ENCODE peak calls at places on chromosome 21, in ten cellular contexts. One of them, this sample, is unnamed.
A peak's percentile ranks its signal among the peaks of the same experiment; 100 is the strongest.

GRCh38 chr21:32334980-32335471 is 36.4 kb downstream of the MRAP start:
- DNase-seq in NB4: no peak
- DNase-seq in tibial nerve: no peak
- DNase-seq in body of pancreas: no peak
- DNase-seq in GM12892: no peak
- DNase-seq in uterus: no peak
- DNase-seq in Peyer's patch: no peak
- DNase-seq in A549: no peak
- DNase-seq in IMR-90: no peak
- DNase-seq in breast epithelium: no peak
- DNase-seq in this sample: no peak

GRCh38 chr21:40377135-40377534 is 469.8 kb downstream of the DSCAM start:
- DNase-seq in NB4: no peak
- DNase-seq in tibial nerve: no peak
- DNase-seq in body of pancreas: no peak
- DNase-seq in GM12892: no peak
- DNase-seq in uterus: no peak
- DNase-seq in Peyer's patch: no peak
- DNase-seq in A549: no peak
- DNase-seq in IMR-90: no peak
- DNase-seq in breast epithelium: no peak
- DNase-seq in this sample: no peak

GRCh38 chr21:32190491-32191144 is 88.2 kb downstream of the MIS18A start:
- DNase-seq in NB4: no peak
- DNase-seq in tibial nerve: no peak
- DNase-seq in body of pancreas: no peak
- DNase-seq in GM12892: no peak
- DNase-seq in uterus: no peak
- DNase-seq in Peyer's patch: no peak
- DNase-seq in A549: no peak
- DNase-seq in IMR-90: no peak
- DNase-seq in breast epithelium: no peak
- DNase-seq in this sample: no peak

GRCh38 chr21:27244356-27244755 is 277.5 kb upstream of the ADAMTS5 start:
- DNase-seq in NB4: no peak
- DNase-seq in tibial nerve: no peak
- DNase-seq in body of pancreas: no peak
- DNase-seq in GM12892: no peak
- DNase-seq in uterus: no peak
- DNase-seq in Peyer's patch: no peak
- DNase-seq in A549: no peak
- DNase-seq in IMR-90: peak; percentile 15
- DNase-seq in breast epithelium: no peak
- DNase-seq in this sample: no peak

GRCh38 chr21:46060596-46061061 is 37.3 kb upstream of the COL6A2 start:
- DNase-seq in NB4: peak; percentile 38
- DNase-seq in tibial nerve: peak; percentile 77
- DNase-seq in body of pancreas: peak; percentile 41
- DNase-seq in GM12892: no peak
- DNase-seq in uterus: peak; percentile 88
- DNase-seq in Peyer's patch: peak; percentile 47
- DNase-seq in A549: peak; percentile 48
- DNase-seq in IMR-90: peak; percentile 100
- DNase-seq in breast epithelium: no peak
- DNase-seq in this sample: no peak

GRCh38 chr21:19510057-19510456 is 1106.5 kb upstream of the TMPRSS15 start:
- DNase-seq in NB4: no peak
- DNase-seq in tibial nerve: no peak
- DNase-seq in body of pancreas: no peak
- DNase-seq in GM12892: no peak
- DNase-seq in uterus: no peak
- DNase-seq in Peyer's patch: no peak
- DNase-seq in A549: no peak
- DNase-seq in IMR-90: no peak
- DNase-seq in breast epithelium: no peak
- DNase-seq in this sample: no peak

GRCh38 chr21:42731264-42732032 is 78.0 kb downstream of the PDE9A start:
- DNase-seq in NB4: no peak
- DNase-seq in tibial nerve: no peak
- DNase-seq in body of pancreas: peak; percentile 48
- DNase-seq in GM12892: no peak
- DNase-seq in uterus: no peak
- DNase-seq in Peyer's patch: peak; percentile 92
- DNase-seq in A549: no peak
- DNase-seq in IMR-90: no peak
- DNase-seq in breast epithelium: no peak
- DNase-seq in this sample: no peak

GRCh38 chr21:46000182-46000730 is 18.7 kb downstream of the COL6A1 start:
- DNase-seq in NB4: no peak
- DNase-seq in tibial nerve: no peak
- DNase-seq in body of pancreas: no peak
- DNase-seq in GM12892: no peak
- DNase-seq in uterus: peak; percentile 33
- DNase-seq in Peyer's patch: peak; percentile 41
- DNase-seq in A549: no peak
- DNase-seq in IMR-90: no peak
- DNase-seq in breast epithelium: peak; percentile 36
- DNase-seq in this sample: no peak

GRCh38 chr21:34761758-34762330 is 93.0 kb downstream of the CLIC6 start:
- DNase-seq in NB4: no peak
- DNase-seq in tibial nerve: no peak
- DNase-seq in body of pancreas: no peak
- DNase-seq in GM12892: no peak
- DNase-seq in uterus: no peak
- DNase-seq in Peyer's patch: no peak
- DNase-seq in A549: no peak
- DNase-seq in IMR-90: no peak
- DNase-seq in breast epithelium: no peak
- DNase-seq in this sample: no peak

GRCh38 chr21:43603641-43604504 is 55.4 kb downstream of the HSF2BP start:
- DNase-seq in NB4: peak; percentile 15
- DNase-seq in tibial nerve: no peak
- DNase-seq in body of pancreas: no peak
- DNase-seq in GM12892: no peak
- DNase-seq in uterus: no peak
- DNase-seq in Peyer's patch: no peak
- DNase-seq in A549: peak; percentile 44
- DNase-seq in IMR-90: peak; percentile 67
- DNase-seq in breast epithelium: no peak
- DNase-seq in this sample: peak; percentile 26

GRCh38 chr21:17901458-17902092 is 82.4 kb upstream of the C21orf91 start:
- DNase-seq in NB4: peak; percentile 2
- DNase-seq in tibial nerve: no peak
- DNase-seq in body of pancreas: no peak
- DNase-seq in GM12892: no peak
- DNase-seq in uterus: no peak
- DNase-seq in Peyer's patch: no peak
- DNase-seq in A549: no peak
- DNase-seq in IMR-90: peak; percentile 10
- DNase-seq in breast epithelium: no peak
- DNase-seq in this sample: no peak

GRCh38 chr21:28858424-28858823 is 134.3 kb downstream of the LTN1 start:
- DNase-seq in NB4: no peak
- DNase-seq in tibial nerve: no peak
- DNase-seq in body of pancreas: no peak
- DNase-seq in GM12892: no peak
- DNase-seq in uterus: no peak
- DNase-seq in Peyer's patch: no peak
- DNase-seq in A549: no peak
- DNase-seq in IMR-90: no peak
- DNase-seq in breast epithelium: no peak
- DNase-seq in this sample: no peak

GRCh38 chr21:34813266-34813886 is 144.6 kb downstream of the CLIC6 start:
- DNase-seq in NB4: peak; percentile 28
- DNase-seq in tibial nerve: no peak
- DNase-seq in body of pancreas: no peak
- DNase-seq in GM12892: no peak
- DNase-seq in uterus: no peak
- DNase-seq in Peyer's patch: no peak
- DNase-seq in A549: peak; percentile 60
- DNase-seq in IMR-90: peak; percentile 90
- DNase-seq in breast epithelium: no peak
- DNase-seq in this sample: no peak

GRCh38 chr21:27802816-27803475 is 836.1 kb upstream of the ADAMTS5 start:
- DNase-seq in NB4: peak; percentile 39
- DNase-seq in tibial nerve: peak; percentile 35
- DNase-seq in body of pancreas: peak; percentile 38
- DNase-seq in GM12892: no peak
- DNase-seq in uterus: peak; percentile 26
- DNase-seq in Peyer's patch: no peak
- DNase-seq in A549: peak; percentile 16
- DNase-seq in IMR-90: peak; percentile 31
- DNase-seq in breast epithelium: no peak
- DNase-seq in this sample: peak; percentile 13

GRCh38 chr21:44873356-44874239 is at the start of gene PTTG1IP:
- DNase-seq in NB4: peak; percentile 95
- DNase-seq in tibial nerve: peak; percentile 96
- DNase-seq in body of pancreas: peak; percentile 99
- DNase-seq in GM12892: peak; percentile 99
- DNase-seq in uterus: peak; percentile 100
- DNase-seq in Peyer's patch: peak; percentile 99
- DNase-seq in A549: peak; percentile 95
- DNase-seq in IMR-90: peak; percentile 94
- DNase-seq in breast epithelium: peak; percentile 98
- DNase-seq in this sample: peak; percentile 100
- TF ChIP-seq POLR2A in NB4: peak; percentile 72
- TF ChIP-seq POLR2A in tibial nerve: peak; percentile 53
- TF ChIP-seq POLR2A in body of pancreas: peak; percentile 74
- TF ChIP-seq POLR2A in GM12892: peak; percentile 74
- TF ChIP-seq POLR2A in uterus: peak; percentile 81
- TF ChIP-seq POLR2A in Peyer's patch: peak; percentile 81
- TF ChIP-seq POLR2A in A549: peak; percentile 79
- TF ChIP-seq POLR2A in IMR-90: peak; percentile 83
- TF ChIP-seq POLR2A in breast epithelium: peak; percentile 47
- TF ChIP-seq POLR2A in this sample: peak; percentile 79

DNA sequence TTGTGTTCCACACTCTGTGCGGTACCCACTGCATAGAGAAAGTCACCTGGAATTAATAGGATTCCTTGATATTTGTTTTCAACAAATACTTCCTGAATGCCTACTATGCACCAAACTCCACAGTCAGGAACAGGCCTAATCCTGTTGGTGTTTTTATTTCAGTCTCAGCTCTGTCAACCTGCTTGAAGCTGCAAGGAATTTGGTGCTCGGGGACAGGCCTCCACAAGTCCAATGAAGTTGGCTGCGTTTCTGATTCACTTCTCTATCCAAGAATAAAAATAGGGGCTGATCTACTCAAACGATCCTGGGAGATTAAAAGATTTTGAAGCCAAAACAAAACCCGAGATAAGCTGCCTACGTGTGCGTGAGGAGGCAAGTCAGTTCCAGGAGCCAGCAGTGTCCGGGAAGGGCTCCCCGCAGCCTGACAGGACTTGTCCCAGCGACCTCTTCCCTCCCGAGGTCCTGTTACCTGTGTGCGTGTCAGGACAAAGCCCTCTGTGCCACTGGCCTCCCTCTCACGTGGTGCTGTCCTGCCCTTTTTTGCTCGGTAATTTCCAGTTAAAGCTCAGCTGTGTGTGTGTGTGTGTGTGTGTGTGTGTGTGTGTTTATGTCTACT is 98.0 kb downstream of the ETS2 start:
- DNase-seq in NB4: no peak
- DNase-seq in tibial nerve: no peak
- DNase-seq in body of pancreas: no peak
- DNase-seq in GM12892: no peak
- DNase-seq in uterus: no peak
- DNase-seq in Peyer's patch: no peak
- DNase-seq in A549: no peak
- DNase-seq in IMR-90: no peak
- DNase-seq in breast epithelium: no peak
- DNase-seq in this sample: no peak
- TF ChIP-seq POLR2A in NB4: no peak
- TF ChIP-seq POLR2A in tibial nerve: no peak
- TF ChIP-seq POLR2A in body of pancreas: no peak
- TF ChIP-seq POLR2A in GM12892: no peak
- TF ChIP-seq POLR2A in uterus: no peak
- TF ChIP-seq POLR2A in Peyer's patch: no peak
- TF ChIP-seq POLR2A in A549: no peak
- TF ChIP-seq POLR2A in IMR-90: no peak
- TF ChIP-seq POLR2A in breast epithelium: no peak
- TF ChIP-seq POLR2A in this sample: no peak

GRCh38 chr21:44941567-44941966 is 1.7 kb downstream of the SLX9 start:
- DNase-seq in NB4: no peak
- DNase-seq in tibial nerve: no peak
- DNase-seq in body of pancreas: no peak
- DNase-seq in GM12892: no peak
- DNase-seq in uterus: no peak
- DNase-seq in Peyer's patch: no peak
- DNase-seq in A549: no peak
- DNase-seq in IMR-90: no peak
- DNase-seq in breast epithelium: peak; percentile 47
- DNase-seq in this sample: no peak

GRCh38 chr21:44944596-44944995 is 4.8 kb downstream of the SLX9 start:
- DNase-seq in NB4: no peak
- DNase-seq in tibial nerve: no peak
- DNase-seq in body of pancreas: no peak
- DNase-seq in GM12892: no peak
- DNase-seq in uterus: no peak
- DNase-seq in Peyer's patch: no peak
- DNase-seq in A549: no peak
- DNase-seq in IMR-90: no peak
- DNase-seq in breast epithelium: no peak
- DNase-seq in this sample: no peak

GRCh38 chr21:44943686-44944550 is 4.1 kb downstream of the SLX9 start:
- DNase-seq in NB4: no peak
- DNase-seq in tibial nerve: no peak
- DNase-seq in body of pancreas: no peak
- DNase-seq in GM12892: no peak
- DNase-seq in uterus: no peak
- DNase-seq in Peyer's patch: no peak
- DNase-seq in A549: no peak
- DNase-seq in IMR-90: no peak
- DNase-seq in breast epithelium: peak; percentile 38
- DNase-seq in this sample: no peak

GRCh38 chr21:44943005-44943685 is 3.3 kb downstream of the SLX9 start:
- DNase-seq in NB4: no peak
- DNase-seq in tibial nerve: no peak
- DNase-seq in body of pancreas: no peak
- DNase-seq in GM12892: no peak
- DNase-seq in uterus: no peak
- DNase-seq in Peyer's patch: no peak
- DNase-seq in A549: no peak
- DNase-seq in IMR-90: peak; percentile 32
- DNase-seq in breast epithelium: peak; percentile 42
- DNase-seq in this sample: no peak

GRCh38 chr21:44942566-44942965 is 2.7 kb downstream of the SLX9 start:
- DNase-seq in NB4: no peak
- DNase-seq in tibial nerve: no peak
- DNase-seq in body of pancreas: no peak
- DNase-seq in GM12892: no peak
- DNase-seq in uterus: no peak
- DNase-seq in Peyer's patch: no peak
- DNase-seq in A549: no peak
- DNase-seq in IMR-90: no peak
- DNase-seq in breast epithelium: no peak
- DNase-seq in this sample: no peak
- TF ChIP-seq POLR2A in NB4: no peak
- TF ChIP-seq POLR2A in tibial nerve: no peak
- TF ChIP-seq POLR2A in body of pancreas: no peak
- TF ChIP-seq POLR2A in GM12892: no peak
- TF ChIP-seq POLR2A in uterus: no peak
- TF ChIP-seq POLR2A in Peyer's patch: no peak
- TF ChIP-seq POLR2A in A549: no peak
- TF ChIP-seq POLR2A in IMR-90: no peak
- TF ChIP-seq POLR2A in breast epithelium: no peak
- TF ChIP-seq POLR2A in this sample: no peak

GRCh38 chr21:14376854-14377253 is 6.1 kb downstream of the HSPA13 start:
- DNase-seq in NB4: peak; percentile 6
- DNase-seq in tibial nerve: no peak
- DNase-seq in body of pancreas: no peak
- DNase-seq in GM12892: no peak
- DNase-seq in uterus: no peak
- DNase-seq in Peyer's patch: no peak
- DNase-seq in A549: peak; percentile 5
- DNase-seq in IMR-90: no peak
- DNase-seq in breast epithelium: no peak
- DNase-seq in this sample: no peak
- TF ChIP-seq POLR2A in NB4: no peak
- TF ChIP-seq POLR2A in tibial nerve: no peak
- TF ChIP-seq POLR2A in body of pancreas: no peak
- TF ChIP-seq POLR2A in GM12892: no peak
- TF ChIP-seq POLR2A in uterus: no peak
- TF ChIP-seq POLR2A in Peyer's patch: no peak
- TF ChIP-seq POLR2A in A549: no peak
- TF ChIP-seq POLR2A in IMR-90: no peak
- TF ChIP-seq POLR2A in breast epithelium: no peak
- TF ChIP-seq POLR2A in this sample: no peak